ENCODE peak calls at places on chromosomes 16 and 17, in seven cellular contexts. A, U, M, R, F, V and B are unnamed samples.

GRCh38 chr16:4477966-4478365 is 1.8 kb downstream of the HMOX2 start:
- DNase-seq in A (peak; percentile 33), U (no peak), M (peak; percentile 67), R (no peak), F (no peak), V (no peak), B (no peak)

GRCh38 chr17:14318109-14318905 is 17.4 kb downstream of the HS3ST3B1 start:
- DNase-seq in A (no peak), U (no peak), M (no peak), R (no peak), F (no peak), V (no peak), B (no peak)

GRCh38 chr17:74862108-74862901 is 2.6 kb upstream of the GRIN2C start:
- DNase-seq in A (no peak), U (peak; percentile 34), M (peak; percentile 19), R (peak; percentile 83), F (peak; percentile 72), V (peak; percentile 88), B (peak; percentile 73)

GRCh38 chr17:81651692-81652091 is 4.7 kb downstream of the PDE6G start:
- DNase-seq in A (no peak), U (no peak), M (peak; percentile 95), R (no peak), F (peak; percentile 87), V (no peak), B (no peak)

GRCh38 chr16:228151-228855 is 946 bp downstream of the LUC7L start:
- DNase-seq in A (no peak), U (no peak), M (peak; percentile 23), R (no peak), F (peak; percentile 22), V (no peak), B (no peak)

GRCh38 chr17:49970498-49970897 is 1.5 kb downstream of the DLX4 start:
- DNase-seq in A (no peak), U (no peak), M (no peak), R (no peak), F (no peak), V (no peak), B (no peak)

GRCh38 chr17:44797809-44798208 is 32.3 kb downstream of the GJC1 start:
- DNase-seq in A (no peak), U (no peak), M (peak; percentile 70), R (no peak), F (peak; percentile 69), V (peak; percentile 66), B (no peak)

GRCh38 chr17:78227455-78227916 is 3.9 kb upstream of the TMEM235 start:
- DNase-seq in A (no peak), U (no peak), M (no peak), R (no peak), F (no peak), V (no peak), B (no peak)

GRCh38 chr16:84569382-84569987 is 48.4 kb downstream of the COTL1 start:
- DNase-seq in A (no peak), U (no peak), M (peak; percentile 45), R (no peak), F (no peak), V (no peak), B (no peak)

GRCh38 chr16:54986404-54986803 is 55.7 kb downstream of the IRX5 start:
- DNase-seq in A (no peak), U (no peak), M (no peak), R (no peak), F (no peak), V (no peak), B (no peak)

GRCh38 chr17:72553051-72553755 is 432.4 kb downstream of the SOX9 start:
- DNase-seq in A (no peak), U (no peak), M (no peak), R (no peak), F (no peak), V (no peak), B (no peak)

GRCh38 chr16:72637306-72637705 is 410.6 kb downstream of the ZFHX3 start:
- DNase-seq in A (no peak), U (no peak), M (peak; percentile 86), R (no peak), F (peak; percentile 22), V (no peak), B (no peak)

GRCh38 chr17:81298991-81299733 is 4.1 kb upstream of the SLC38A10 start:
- DNase-seq in A (no peak), U (no peak), M (no peak), R (no peak), F (no peak), V (no peak), B (no peak)

GRCh38 chr17:82092628-82092994 is 5.4 kb downstream of the FASN start:
- DNase-seq in A (no peak), U (no peak), M (no peak), R (no peak), F (no peak), V (no peak), B (no peak)

GRCh38 chr17:72110231-72110952 is 10.4 kb upstream of the SOX9 start:
- DNase-seq in A (no peak), U (no peak), M (no peak), R (no peak), F (no peak), V (no peak), B (no peak)

GRCh38 chr16:53745753-53746258 is 41.9 kb downstream of the FTO start:
- DNase-seq in A (no peak), U (no peak), M (peak; percentile 57), R (no peak), F (no peak), V (no peak), B (no peak)

GRCh38 chr17:48592592-48592991 is 987 bp downstream of the HOXB5 start:
- DNase-seq in A (no peak), U (no peak), M (no peak), R (no peak), F (no peak), V (no peak), B (no peak)

GRCh38 chr17:55295411-55296170 is 30.8 kb downstream of the HLF start:
- DNase-seq in A (peak; percentile 75), U (peak; percentile 5), M (peak; percentile 40), R (peak; percentile 56), F (peak; percentile 43), V (peak; percentile 74), B (peak; percentile 44)

GRCh38 chr16:22267764-22268163 is 29.4 kb upstream of the POLR3E start:
- DNase-seq in A (no peak), U (no peak), M (no peak), R (no peak), F (no peak), V (peak; percentile 72), B (no peak)

GRCh38 chr17:80667462-80668277 is 123.0 kb downstream of the RPTOR start:
- DNase-seq in A (no peak), U (no peak), M (no peak), R (no peak), F (no peak), V (no peak), B (peak; percentile 28)

GRCh38 chr17:18959845-18960240 is 7.9 kb downstream of the SLC5A10 start:
- DNase-seq in A (no peak), U (no peak), M (no peak), R (no peak), F (no peak), V (no peak), B (no peak)

GRCh38 chr17:55005520-55005919 is 37.0 kb downstream of the STXBP4 start:
- DNase-seq in A (no peak), U (no peak), M (peak; percentile 28), R (no peak), F (no peak), V (peak; percentile 13), B (no peak)

GRCh38 chr17:56648341-56648740 is 54.8 kb downstream of the NOG start:
- DNase-seq in A (no peak), U (no peak), M (no peak), R (no peak), F (no peak), V (no peak), B (no peak)

GRCh38 chr16:88977028-88977844 is at the start of gene CBFA2T3:
- DNase-seq in A (peak; percentile 45), U (no peak), M (no peak), R (peak; percentile 32), F (no peak), V (no peak), B (no peak)

GRCh38 chr16:87311387-87311786 is 5.8 kb downstream of the C16orf95 start:
- DNase-seq in A (no peak), U (no peak), M (no peak), R (no peak), F (no peak), V (no peak), B (no peak)

GRCh38 chr17:42639484-42640474 is 19.3 kb upstream of the TUBG2 start:
- DNase-seq in A (no peak), U (no peak), M (no peak), R (no peak), F (no peak), V (no peak), B (no peak)

GRCh38 chr16:56625140-56625942 is at the start of gene MT1E:
- DNase-seq in A (peak; percentile 42), U (peak; percentile 20), M (peak; percentile 85), R (no peak), F (peak; percentile 88), V (peak; percentile 67), B (peak; percentile 60)

GRCh38 chr16:81251871-81252270 is 13.4 kb downstream of the BCO1 start:
- DNase-seq in A (no peak), U (no peak), M (peak; percentile 46), R (no peak), F (peak; percentile 46), V (no peak), B (no peak)

GRCh38 chr17:4632583-4632923 is 8.9 kb downstream of the ALOX15 start:
- DNase-seq in A (no peak), U (no peak), M (no peak), R (no peak), F (no peak), V (no peak), B (no peak)

GRCh38 chr16:5607169-5607568 is 509.6 kb upstream of the EEF2KMT start:
- DNase-seq in A (no peak), U (no peak), M (no peak), R (no peak), F (no peak), V (no peak), B (no peak)

GRCh38 chr17:57604771-57605733 is 140.0 kb downstream of the CCDC182 start:
- DNase-seq in A (peak; percentile 35), U (peak; percentile 11), M (peak; percentile 50), R (peak; percentile 52), F (peak; percentile 52), V (no peak), B (peak; percentile 44)

GRCh38 chr17:76793775-76794174 is 55.9 kb downstream of the MFSD11 start:
- DNase-seq in A (no peak), U (no peak), M (peak; percentile 31), R (no peak), F (peak; percentile 31), V (peak; percentile 45), B (no peak)

GRCh38 chr16:86534779-86535605 is 20.0 kb downstream of the MTHFSD start:
- DNase-seq in A (no peak), U (no peak), M (no peak), R (no peak), F (no peak), V (no peak), B (no peak)

GRCh38 chr17:47703191-47703591 is 9.2 kb downstream of the TBKBP1 start:
- DNase-seq in A (no peak), U (no peak), M (no peak), R (no peak), F (no peak), V (no peak), B (peak; percentile 36)

GRCh38 chr16:47037746-47038458 is 64.4 kb upstream of the DNAJA2 start:
- DNase-seq in A (peak; percentile 96), U (peak; percentile 79), M (peak; percentile 70), R (peak; percentile 98), F (peak; percentile 95), V (peak; percentile 68), B (peak; percentile 88)